ENCODE peak calls at places on chromosomes 11 and 22, in four cellular contexts. V, L, R and Z are unnamed samples.
A peak's percentile ranks its signal among the peaks of the same experiment; 100 is the strongest.

GRCh38 chr11:43930868-43931716 is 11.3 kb upstream of the C11orf96 start:
- DNase-seq in V (no peak), L (no peak), R (no peak), Z (no peak)

GRCh38 chr11:116578971-116579687 is 193.7 kb downstream of the BUD13 start:
- DNase-seq in V (peak; percentile 23), L (no peak), R (no peak), Z (no peak)

GRCh38 chr11:77057938-77058474 is 8.8 kb upstream of the CAPN5 start:
- DNase-seq in V (no peak), L (peak; percentile 38), R (no peak), Z (no peak)

GRCh38 chr22:42742940-42743339 is 22.3 kb upstream of the A4GALT start:
- DNase-seq in V (no peak), L (no peak), R (no peak), Z (no peak)

GRCh38 chr22:45930324-45930723 is 46.6 kb downstream of the WNT7B start:
- DNase-seq in V (no peak), L (no peak), R (no peak), Z (no peak)

GRCh38 chr11:123904932-123905331 is 3.0 kb downstream of the OR8D4 start:
- DNase-seq in V (no peak), L (no peak), R (no peak), Z (no peak)

GRCh38 chr22:20552450-20552894 is 45.1 kb downstream of the MED15 start:
- DNase-seq in V (no peak), L (no peak), R (no peak), Z (no peak)

GRCh38 chr11:88523362-88524028 is 186.0 kb upstream of the CTSC start:
- DNase-seq in V (no peak), L (no peak), R (no peak), Z (no peak)

GRCh38 chr11:106495046-106495445 is 417.6 kb downstream of the AASDHPPT start:
- DNase-seq in V (no peak), L (no peak), R (no peak), Z (no peak)

GRCh38 chr22:25359601-25360261 is 140.3 kb downstream of the CRYBB2 start:
- DNase-seq in V (no peak), L (peak; percentile 42), R (no peak), Z (no peak)